ENCODE peak calls at places on chromosomes 6 and 20, in seven cellular contexts. H, Y, Q, G, O, L and X are unnamed samples. For H3K4me1, the result is how much of the 10 kb centered on the place peaks cover.

GRCh38 chr6:40778186-40778585 is 191.0 kb upstream of the LRFN2 start:
- DNase-seq in Q (no peak), O (no peak), G (no peak), H (no peak), Y (peak), L (peak), X (no peak)

GRCh38 chr6:126664271-126664670 is 324.4 kb downstream of the CENPW start:
- DNase-seq in G (no peak), Y (no peak), H (no peak), O (no peak), L (no peak), Q (no peak), X (no peak)

GRCh38 chr6:106736502-106736901 is 107.1 kb downstream of the QRSL1 start:
- DNase-seq in O (peak), Q (no peak), Y (no peak), G (no peak), L (no peak), H (no peak), X (no peak)

GRCh38 chr6:22421187-22421586 is 124.4 kb upstream of the PRL start:
- DNase-seq in O (peak), Q (no peak), G (no peak), Y (no peak), H (no peak), L (no peak), X (no peak)

GRCh38 chr6:138287144-138287955 is 69.1 kb upstream of the PBOV1 start:
- DNase-seq in L (peak), H (no peak), Q (peak), Y (no peak), O (peak), G (no peak), X (peak)

GRCh38 chr6:104789770-104790190 is 69.9 kb downstream of the HACE1 start:
- DNase-seq in Q (no peak), G (no peak), L (peak), H (no peak), O (no peak), Y (peak), X (no peak)

GRCh38 chr6:2763876-2764540 is 1.2 kb upstream of the WRNIP1 start:
- DNase-seq in G (no peak), L (no peak), Y (no peak), O (no peak), H (no peak), Q (no peak), X (no peak)

GRCh38 chr20:34098570-34098969 is 13.5 kb downstream of the EIF2S2 start:
- DNase-seq in Q (no peak), H (no peak), Y (no peak), L (no peak), G (no peak), O (no peak), X (no peak)

GRCh38 chr6:3341467-3341866 is 82.7 kb downstream of the PSMG4 start:
- DNase-seq in H (no peak), O (no peak), Y (peak), Q (no peak), G (no peak), L (peak), X (no peak)

GRCh38 chr20:46388945-46389344 is 17.5 kb downstream of the ELMO2 start:
- DNase-seq in H (no peak), G (no peak), O (no peak), Q (no peak), L (no peak), Y (no peak), X (no peak)

GRCh38 chr6:16355699-16356481 is 117.5 kb downstream of the GMPR start:
- DNase-seq in O (peak), L (peak), Y (no peak), Q (no peak), G (no peak), H (no peak), X (no peak)

GRCh38 chr20:23441850-23442313 is 2.4 kb downstream of the CSTL1 start:
- DNase-seq in H (peak), G (no peak), L (peak), Q (peak), Y (peak), O (peak), X (peak)

GRCh38 chr20:45016089-45016641 is 49.9 kb downstream of the STK4 start:
- DNase-seq in Y (peak), Q (no peak), O (no peak), L (no peak), H (no peak), G (no peak), X (no peak)

GRCh38 chr6:157556671-157557430 is 175.9 kb downstream of the ZDHHC14 start:
- DNase-seq in Y (no peak), L (no peak), H (no peak), O (no peak), Q (no peak), G (no peak), X (no peak)

GRCh38 chr20:52150440-52151258 is 40.9 kb downstream of the ZFP64 start:
- DNase-seq in Y (peak), L (peak), G (no peak), Q (no peak), H (peak), O (peak), X (no peak)

GRCh38 chr6:110528051-110528929 is 51.9 kb upstream of the SLC22A16 start:
- DNase-seq in Y (peak), L (peak), O (peak), H (peak), G (no peak), Q (peak), X (peak)

GRCh38 chr6:142048593-142048980 is 84.1 kb upstream of the GJE1 start:
- DNase-seq in Y (no peak), O (peak), Q (no peak), G (no peak), H (no peak), L (no peak), X (no peak)

GRCh38 chr6:52595796-52596130 is 18.9 kb upstream of the TRAM2 start:
- DNase-seq in O (no peak), H (no peak), Q (no peak), G (no peak), Y (no peak), L (no peak), X (no peak)

GRCh38 chr6:2111162-2111677 is 134.2 kb downstream of the GMDS start:
- DNase-seq in O (no peak), Y (peak), H (no peak), L (no peak), G (no peak), Q (no peak), X (no peak)

GRCh38 chr20:1894951-1895673 is at the start of gene SIRPA:
- DNase-seq in G (peak), H (peak), O (no peak), Y (peak), Q (no peak), L (peak), X (no peak)

GRCh38 chr6:132973556-132973993 is 159.2 kb downstream of the RPS12 start:
- DNase-seq in O (no peak), H (no peak), G (no peak), Q (no peak), L (no peak), Y (no peak), X (no peak)
- H3K4me3 ChIP-seq in O (no peak), H (no peak), G (no peak), Q (no peak), L (no peak), Y (no peak), X (no peak)

DNA sequence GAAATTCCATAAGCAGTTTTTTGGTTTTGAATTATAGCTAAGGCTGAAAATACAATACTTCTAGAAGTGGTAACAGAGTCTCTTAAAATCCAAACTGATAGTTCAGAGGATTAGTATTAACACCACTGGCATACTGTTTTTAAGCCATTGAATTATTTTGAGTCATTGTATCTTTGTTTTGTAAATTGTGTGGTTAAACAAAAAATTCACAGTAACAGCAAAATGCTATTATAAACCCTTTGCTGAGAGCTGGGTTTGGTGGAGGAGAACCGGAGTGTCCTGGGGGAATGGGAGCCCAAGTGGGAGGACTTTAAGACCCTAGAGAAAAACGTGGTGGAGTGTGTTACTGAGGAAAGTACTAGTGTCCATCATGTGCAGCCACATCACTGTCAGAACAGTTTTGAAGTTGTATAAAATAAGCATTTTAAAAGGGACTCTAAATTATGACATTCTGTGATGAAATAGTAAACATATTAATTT is 125.1 kb downstream of the LRRC1 start:
- DNase-seq in G (no peak), O (no peak), Y (no peak), Q (no peak), L (no peak), H (no peak), X (no peak)
- H3K4me1 ChIP-seq in G (under half), O (under half), Y (under half), Q (under half), L (under half), H (under half), X (under half)

GRCh38 chr20:25251019-25251418 is 3.1 kb downstream of the PYGB start:
- DNase-seq in O (no peak), L (no peak), Y (no peak), G (no peak), Q (no peak), H (no peak), X (no peak)
- H3K4me3 ChIP-seq in O (no peak), L (no peak), Y (no peak), G (no peak), Q (no peak), H (no peak), X (no peak)

GRCh38 chr6:33692078-33692759 is 19.3 kb downstream of the UQCC2 start:
- DNase-seq in O (peak), Q (no peak), G (no peak), H (no peak), Y (no peak), L (peak), X (no peak)

GRCh38 chr6:33693186-33694158 is 18.0 kb downstream of the UQCC2 start:
- DNase-seq in L (no peak), O (no peak), H (no peak), G (no peak), Q (no peak), Y (no peak), X (no peak)

GRCh38 chr6:33694401-33694931 is 17.0 kb downstream of the UQCC2 start:
- DNase-seq in G (no peak), L (no peak), Q (peak), O (no peak), Y (peak), H (no peak), X (peak)

GRCh38 chr6:33691456-33692077 is 19.9 kb downstream of the UQCC2 start:
- DNase-seq in H (no peak), Y (no peak), Q (no peak), G (no peak), L (no peak), O (no peak), X (no peak)

GRCh38 chr6:33692760-33693158 is 18.7 kb downstream of the UQCC2 start:
- DNase-seq in O (no peak), Y (peak), L (no peak), Q (peak), H (no peak), G (no peak), X (peak)
- H3K4me1 ChIP-seq in O (under half), Y (under half), L (under half), Q (half or more), H (under half), G (half or more), X (half or more)